ENCODE peak calls at places on chromosomes 13 and 19, in five cellular contexts. Y is astrocyte of the spinal cord, M is HS-5, C is GM10248, I is HCEC 1CT. B is an unnamed sample.
A peak's percentile ranks its signal among the peaks of the same experiment; 100 is the strongest.

GRCh38 chr19:46000497-46001246 is 5.4 kb downstream of the CCDC61 start:
- DNase-seq in M (no peak), I (no peak), C (peak; percentile 85), Y (no peak), B (peak; percentile 40)

GRCh38 chr19:50417138-50417849 is 1.4 kb upstream of the SPIB start:
- DNase-seq in Y (no peak), C (no peak), I (no peak), M (no peak), B (no peak)

GRCh38 chr19:43662487-43662886 is 7.5 kb downstream of the PLAUR start:
- DNase-seq in M (no peak), Y (no peak), C (no peak), I (no peak), B (peak; percentile 53)

GRCh38 chr19:4970558-4971423 is 1.9 kb downstream of the KDM4B start:
- DNase-seq in I (no peak), Y (peak; percentile 29), C (no peak), M (no peak), B (peak; percentile 36)

GRCh38 chr19:2449019-2449418 is 7.7 kb downstream of the LMNB2 start:
- DNase-seq in C (no peak), Y (no peak), M (no peak), I (no peak), B (no peak)

GRCh38 chr13:51342706-51343105 is 3.2 kb downstream of the SERPINE3 start:
- DNase-seq in C (no peak), M (no peak), Y (no peak), I (peak; percentile 65), B (no peak)

GRCh38 chr13:24842533-24843278 is 78.7 kb downstream of the RNF17 start:
- DNase-seq in I (peak; percentile 18), M (no peak), C (no peak), Y (no peak), B (no peak)

GRCh38 chr13:108624108-108624507 is 5.3 kb upstream of the MYO16 start:
- DNase-seq in Y (no peak), I (no peak), C (no peak), M (no peak), B (no peak)

GRCh38 chr13:104416973-104417372 is 1350.8 kb upstream of the SLC10A2 start:
- DNase-seq in I (no peak), M (no peak), Y (no peak), C (no peak), B (no peak)

GRCh38 chr19:54451997-54452396 is 3.0 kb downstream of the LENG8 start:
- DNase-seq in M (no peak), Y (no peak), C (no peak), I (no peak), B (no peak)

GRCh38 chr19:50791594-50792245 is 1.5 kb downstream of the ACP4 start:
- DNase-seq in C (no peak), I (no peak), Y (no peak), M (no peak), B (no peak)

GRCh38 chr13:104984296-104984818 is 1551.1 kb downstream of the EFNB2 start:
- DNase-seq in I (no peak), Y (peak; percentile 88), C (no peak), M (no peak), B (peak; percentile 82)

GRCh38 chr13:100506600-100507422 is 81.8 kb downstream of the GGACT start:
- DNase-seq in I (no peak), M (no peak), Y (no peak), C (no peak), B (no peak)

GRCh38 chr19:38326591-38326990 is 6.9 kb downstream of the KCNK6 start:
- DNase-seq in C (no peak), I (no peak), Y (no peak), M (no peak), B (no peak)

GRCh38 chr19:30479231-30479630 is 107.0 kb downstream of the ZNF536 start:
- DNase-seq in Y (no peak), C (no peak), M (no peak), I (no peak), B (no peak)

GRCh38 chr13:30466358-30466714 is 600 bp upstream of the HMGB1 start:
- DNase-seq in I (peak; percentile 57), Y (peak; percentile 48), C (no peak), M (no peak), B (no peak)

GRCh38 chr19:19997656-19998268 is 41.5 kb downstream of the ZNF682 start:
- DNase-seq in M (no peak), C (no peak), Y (no peak), I (no peak), B (peak; percentile 2)

GRCh38 chr13:53612200-53612599 is 583.6 kb downstream of the OLFM4 start:
- DNase-seq in I (no peak), C (no peak), Y (no peak), M (no peak), B (no peak)

GRCh38 chr13:113949546-113949945 is 24.3 kb downstream of the C13orf46 start:
- DNase-seq in I (no peak), C (no peak), Y (no peak), M (no peak), B (no peak)

GRCh38 chr13:52955505-52955904 is 73.1 kb upstream of the OLFM4 start:
- DNase-seq in C (no peak), I (no peak), Y (no peak), M (no peak), B (no peak)

B was measured in dermis blood vessel endothelial cell.